ENCODE peak calls at places on chromosomes 12 and 14, in four cellular contexts. U is glutamatergic neuron; W is NCI-H748 treated with DMSO at 0.1 percent for 48 hours; D is stimulated activated CD8-positive, alpha-beta memory T cell treated with anti-CD3 and anti-CD28 coated beads, Interleukin-7, amount 100 ng/mL, for 4 hours. Y is an unnamed sample.

GRCh38 chr14:22560638-22561365 is 28.2 kb downstream of the DAD1 start:
- DNase-seq in U (no peak), W (peak), D (no peak), Y (peak)

GRCh38 chr14:60509438-60510253 is 700 bp downstream of the SIX6 start:
- DNase-seq in U (peak), W (no peak), D (no peak), Y (peak)

GRCh38 chr12:32305163-32305562 is 94.2 kb upstream of the FGD4 start:
- DNase-seq in U (no peak), W (no peak), D (no peak), Y (no peak)

GRCh38 chr12:20264608-20265114 is 103.7 kb upstream of the PDE3A start:
- DNase-seq in U (no peak), W (no peak), D (no peak), Y (no peak)

GRCh38 chr12:104204690-104205480 is 10.7 kb upstream of the TXNRD1 start:
- DNase-seq in U (no peak), W (no peak), D (no peak), Y (no peak)

GRCh38 chr14:93725002-93725582 is 63.2 kb downstream of the PRIMA1 start:
- DNase-seq in U (no peak), W (no peak), D (no peak), Y (no peak)

GRCh38 chr12:2299207-2299606 is 246.4 kb downstream of the CACNA1C start:
- DNase-seq in U (no peak), W (no peak), D (no peak), Y (peak)

GRCh38 chr14:55212611-55213010 is 21.2 kb upstream of the DLGAP5 start:
- DNase-seq in U (peak), W (no peak), D (no peak), Y (peak)

GRCh38 chr14:22797017-22797917 is 18.0 kb downstream of the SLC7A7 start:
- DNase-seq in U (no peak), W (no peak), D (no peak), Y (peak)

Y was measured in NCI-H2029 treated with DMSO at 0.1 percent for 48 hours.